ENCODE peak calls at places on chromosomes 13 and 19, in seven cellular contexts. B is GM12892; M is iris pigment epithelial cell; G is stimulated activated CD4-positive, alpha-beta T cell treated with anti-CD3 and anti-CD28 coated beads, Interleukin-2, amount 100 ng/mL, for 48 hours; K is activated CD4-positive, CD25-positive, alpha-beta regulatory T cell; D is T-helper 17 cell; A is activated CD4-positive, alpha-beta T cell treated with anti-CD3 and anti-CD28 coated beads, Interleukin-2, amount 50 U/mL, for 48 hours. Z is an unnamed sample.

GRCh38 chr19:7230826-7231225 is 63.4 kb downstream of the INSR start:
- DNase-seq in M (no peak), A (no peak), B (no peak), G (no peak), D (no peak), K (no peak), Z (no peak)

GRCh38 chr19:51460164-51460992 is 2.1 kb upstream of the SIGLEC8 start:
- DNase-seq in D (no peak), K (no peak), G (no peak), A (no peak), M (peak; percentile 12), B (no peak), Z (no peak)

GRCh38 chr13:42083138-42083770 is 34.8 kb downstream of the DGKH start:
- DNase-seq in D (no peak), B (no peak), M (no peak), K (no peak), A (no peak), G (no peak), Z (no peak)

GRCh38 chr19:18373892-18374629 is 11.9 kb upstream of the GDF15 start:
- DNase-seq in A (peak; percentile 61), K (peak; percentile 34), B (peak; percentile 92), G (peak; percentile 30), D (no peak), M (peak; percentile 100), Z (peak; percentile 91)

GRCh38 chr13:67229438-67230242 is 496 bp downstream of the PCDH9 start:
- DNase-seq in A (peak; percentile 2), D (no peak), K (no peak), B (no peak), M (peak; percentile 34), G (no peak), Z (no peak)

GRCh38 chr13:102580552-102581169 is 16.1 kb upstream of the TPP2 start:
- DNase-seq in K (peak; percentile 13), G (peak; percentile 16), B (no peak), M (peak; percentile 73), A (no peak), D (no peak), Z (no peak)

GRCh38 chr13:91144054-91144453 is 203.4 kb upstream of the MIR17HG start:
- DNase-seq in B (no peak), D (no peak), A (no peak), M (no peak), K (no peak), G (no peak), Z (no peak)

GRCh38 chr19:55437410-55437809 is 5.7 kb downstream of the SHISA7 start:
- DNase-seq in D (no peak), G (no peak), M (peak; percentile 69), K (no peak), A (peak; percentile 27), B (no peak), Z (peak; percentile 81)

GRCh38 chr19:56333506-56333905 is 18.9 kb upstream of the ZSCAN5A start:
- DNase-seq in D (no peak), G (peak; percentile 11), B (no peak), M (peak; percentile 59), K (no peak), A (peak; percentile 25), Z (peak; percentile 69)

GRCh38 chr13:110113284-110113764 is 193.6 kb downstream of the COL4A1 start:
- DNase-seq in B (no peak), K (no peak), D (no peak), A (no peak), G (no peak), M (peak; percentile 85), Z (no peak)

GRCh38 chr19:47019431-47020041 is at the start of gene NPAS1:
- DNase-seq in K (no peak), M (no peak), A (no peak), D (no peak), B (no peak), G (no peak), Z (no peak)

GRCh38 chr13:81562598-81562997 is 1221.7 kb upstream of the SPRY2 start:
- DNase-seq in A (no peak), D (no peak), K (no peak), B (no peak), M (no peak), G (no peak), Z (no peak)